ENCODE peak calls at places on chromosomes 1 and 21, in five cellular contexts. N, V, A, U and Z are unnamed samples.

GRCh38 chr1:83761084-83761760 is 237.7 kb downstream of the TTLL7 start:
- DNase-seq in N (peak; percentile 88), V (no peak), A (no peak), U (peak; percentile 9), Z (no peak)

GRCh38 chr21:31108969-31109368 is 70.7 kb upstream of the KRTAP19-8 start:
- DNase-seq in N (no peak), V (no peak), A (no peak), U (no peak), Z (no peak)

GRCh38 chr1:207389728-207390464 is 64.2 kb upstream of the CR2 start:
- DNase-seq in N (no peak), V (peak; percentile 6), A (no peak), U (no peak), Z (no peak)

GRCh38 chr1:8661185-8662110 is 156.0 kb downstream of the RERE start:
- DNase-seq in N (no peak), V (peak; percentile 52), A (peak; percentile 56), U (no peak), Z (peak; percentile 11)

GRCh38 chr1:30491831-30492230 is 231.6 kb downstream of the MATN1 start:
- DNase-seq in N (no peak), V (no peak), A (no peak), U (no peak), Z (no peak)

GRCh38 chr21:42395910-42396625 is at the start of gene TMPRSS3:
- DNase-seq in N (no peak), V (no peak), A (no peak), U (peak; percentile 7), Z (peak; percentile 43)

GRCh38 chr1:34342334-34342733 is 165.6 kb downstream of the C1orf94 start:
- DNase-seq in N (no peak), V (no peak), A (no peak), U (no peak), Z (no peak)

GRCh38 chr1:44632511-44633072 is 41.7 kb downstream of the TMEM53 start:
- DNase-seq in N (no peak), V (no peak), A (peak; percentile 23), U (no peak), Z (no peak)

GRCh38 chr21:36946949-36947371 is 19.5 kb downstream of the HLCS start:
- DNase-seq in N (no peak), V (no peak), A (no peak), U (no peak), Z (no peak)

GRCh38 chr1:156794506-156795373 is 21.9 kb downstream of the SH2D2A start:
- DNase-seq in N (no peak), V (no peak), A (no peak), U (no peak), Z (no peak)

GRCh38 chr1:156795787-156796186 is 20.9 kb downstream of the SH2D2A start:
- DNase-seq in N (no peak), V (no peak), A (no peak), U (no peak), Z (no peak)

GRCh38 chr1:156796340-156797097 is 20.1 kb downstream of the SH2D2A start:
- DNase-seq in N (no peak), V (no peak), A (no peak), U (peak; percentile 21), Z (no peak)

GRCh38 chr1:156795374-156795733 is 21.3 kb downstream of the SH2D2A start:
- DNase-seq in N (no peak), V (no peak), A (no peak), U (no peak), Z (no peak)

GRCh38 chr1:156797212-156797871 is 19.3 kb downstream of the SH2D2A start:
- DNase-seq in N (peak; percentile 49), V (peak; percentile 26), A (peak; percentile 69), U (peak; percentile 50), Z (peak; percentile 69)
- TF ChIP-seq CTCF in N (peak; percentile 73), V (peak; percentile 94), A (peak; percentile 78), U (peak; percentile 70), Z (peak; percentile 81)

GRCh38 chr1:7576946-7577657 is 194.0 kb upstream of the VAMP3 start:
- DNase-seq in N (no peak), V (no peak), A (peak; percentile 33), U (no peak), Z (peak; percentile 21)
- TF ChIP-seq CTCF in N (no peak), V (peak; percentile 61), A (peak; percentile 22), U (no peak), Z (no peak)

DNA sequence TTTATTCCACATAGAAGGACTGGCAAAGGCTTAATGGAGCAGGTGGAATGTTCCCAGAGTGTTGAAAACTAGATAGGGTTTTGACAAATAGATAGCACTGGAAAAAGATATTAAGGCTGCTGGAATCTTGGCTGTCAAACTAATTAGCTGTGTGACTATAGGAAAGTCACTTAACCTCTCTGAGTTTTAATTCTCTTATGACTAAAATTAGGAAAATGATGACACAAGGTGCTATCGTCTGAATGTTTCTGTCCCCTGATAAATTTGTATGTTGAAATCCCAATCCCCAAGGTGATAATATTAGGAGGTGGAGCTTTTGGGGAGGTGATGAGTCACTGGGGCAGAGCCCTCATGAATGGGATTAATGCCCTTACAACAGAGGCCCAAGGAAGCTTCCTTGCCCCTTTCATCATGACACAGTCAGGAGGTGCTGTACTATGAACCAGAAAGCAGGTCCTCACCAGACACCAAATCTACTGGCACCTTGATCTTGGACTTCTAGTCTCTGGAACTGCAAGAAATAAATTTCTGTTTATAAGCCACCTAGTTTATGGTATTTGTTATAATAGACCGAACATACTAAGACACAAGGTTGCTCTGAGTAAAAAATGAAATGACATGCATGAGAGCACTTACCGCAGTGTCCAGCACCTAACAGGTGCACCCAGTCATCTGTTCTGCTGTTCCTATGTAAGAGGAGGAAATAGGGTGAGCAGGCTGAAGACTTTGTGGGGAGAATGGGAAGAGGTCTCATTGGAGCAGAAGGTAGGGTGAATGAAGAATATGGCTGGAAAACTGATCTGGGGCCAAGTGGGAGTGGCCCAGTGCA is 26.3 kb upstream of the DISP1 start:
- DNase-seq in N (no peak), V (no peak), A (no peak), U (no peak), Z (no peak)
- TF ChIP-seq CTCF in N (no peak), V (no peak), A (no peak), U (no peak), Z (no peak)

DNA sequence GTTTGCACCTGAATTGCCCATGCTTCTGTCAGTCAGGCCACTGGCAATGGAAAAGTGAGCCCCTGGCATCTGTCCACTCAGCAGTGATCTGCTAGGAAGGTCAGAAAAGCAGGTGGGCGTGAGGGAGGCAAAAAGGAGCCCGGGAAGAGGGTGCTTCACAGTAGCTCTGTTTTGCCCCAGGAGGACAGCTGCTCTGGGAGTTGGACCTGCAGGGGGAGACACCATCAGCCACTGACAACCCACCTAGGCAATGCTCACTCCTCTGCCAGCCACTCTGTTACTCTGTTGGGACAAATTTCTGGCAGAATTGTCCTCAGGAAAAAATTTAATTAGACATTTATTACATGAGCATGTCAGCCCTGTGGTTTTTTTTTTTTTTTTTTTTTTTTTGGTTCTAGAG is 146.4 kb downstream of the LRIG2 start:
- DNase-seq in N (no peak), V (no peak), A (no peak), U (peak; percentile 36), Z (peak; percentile 19)
- TF ChIP-seq CTCF in N (no peak), V (peak; percentile 33), A (no peak), U (no peak), Z (no peak)

GRCh38 chr1:246901874-246902273 is 29.9 kb downstream of the AHCTF1 start:
- DNase-seq in N (no peak), V (no peak), A (no peak), U (no peak), Z (no peak)

GRCh38 chr1:246906833-246907232 is 24.9 kb downstream of the AHCTF1 start:
- DNase-seq in N (no peak), V (no peak), A (no peak), U (no peak), Z (no peak)

GRCh38 chr1:246907472-246907871 is 24.3 kb downstream of the AHCTF1 start:
- DNase-seq in N (peak; percentile 49), V (peak; percentile 34), A (peak; percentile 63), U (peak; percentile 20), Z (peak; percentile 19)
- TF ChIP-seq CTCF in N (peak; percentile 69), V (peak; percentile 53), A (peak; percentile 54), U (peak; percentile 34), Z (peak; percentile 15)

GRCh38 chr1:104636581-104636980 is 886.9 kb downstream of the AMY1C start:
- DNase-seq in N (no peak), V (no peak), A (no peak), U (no peak), Z (no peak)
- TF ChIP-seq CTCF in N (no peak), V (no peak), A (no peak), U (no peak), Z (no peak)